ENCODE peak calls at places on chromosome 17, in five cellular contexts. A, R, D, G and B are unnamed samples.

GRCh38 chr17:1920948-1921351 is 91.1 kb downstream of the RPA1 start:
- DNase-seq in D (no peak), A (no peak), G (no peak), R (no peak), B (peak; percentile 79)

GRCh38 chr17:14198013-14198412 is 38.6 kb downstream of the CDRT15 start:
- DNase-seq in R (peak; percentile 49), D (no peak), G (no peak), A (no peak), B (no peak)

GRCh38 chr17:2690165-2691068 is 21.1 kb downstream of the CLUH start:
- DNase-seq in G (no peak), A (no peak), R (no peak), D (no peak), B (peak; percentile 27)

GRCh38 chr17:56499799-56500388 is 93.6 kb upstream of the NOG start:
- DNase-seq in G (no peak), A (peak; percentile 73), D (no peak), R (no peak), B (no peak)

GRCh38 chr17:83055911-83056582 is 23.4 kb upstream of the METRNL start:
- DNase-seq in D (no peak), A (peak; percentile 90), R (peak; percentile 15), G (no peak), B (no peak)

GRCh38 chr17:28712037-28712704 is 483 bp upstream of the PROCA1 start:
- DNase-seq in A (no peak), R (peak; percentile 63), D (peak; percentile 47), G (no peak), B (no peak)

GRCh38 chr17:32386844-32387243 is 36.9 kb downstream of the ZNF207 start:
- DNase-seq in D (no peak), A (peak; percentile 55), R (no peak), G (no peak), B (no peak)

GRCh38 chr17:64460955-64461354 is 12.0 kb downstream of the MILR1 start:
- DNase-seq in G (no peak), A (no peak), D (no peak), R (peak; percentile 41), B (peak; percentile 19)

GRCh38 chr17:73323622-73324455 is 12.0 kb upstream of the CDC42EP4 start:
- DNase-seq in R (peak; percentile 46), G (no peak), D (no peak), A (no peak), B (peak; percentile 62)

GRCh38 chr17:63998721-63999679 is 849 bp downstream of the PRR29 start:
- DNase-seq in G (no peak), D (no peak), R (no peak), A (no peak), B (no peak)

GRCh38 chr17:28983286-28984240 is 22.3 kb downstream of the SEZ6 start:
- DNase-seq in R (no peak), D (no peak), G (no peak), A (no peak), B (no peak)

GRCh38 chr17:3282901-3283300 is 15.3 kb downstream of the OR3A1 start:
- DNase-seq in D (no peak), R (no peak), A (peak; percentile 60), G (no peak), B (no peak)

GRCh38 chr17:52660692-52661091 is 502.2 kb upstream of the CA10 start:
- DNase-seq in R (no peak), G (no peak), A (no peak), D (no peak), B (no peak)

GRCh38 chr17:2708585-2709172 is 2.9 kb downstream of the CLUH start:
- DNase-seq in A (no peak), D (no peak), R (no peak), G (peak; percentile 40), B (no peak)

GRCh38 chr17:44906010-44906646 is 6.9 kb upstream of the EFTUD2 start:
- DNase-seq in D (no peak), R (no peak), G (no peak), A (peak; percentile 91), B (no peak)

GRCh38 chr17:7001562-7001961 is 5.7 kb downstream of the ALOX12 start:
- DNase-seq in R (no peak), G (no peak), D (no peak), A (no peak), B (no peak)

GRCh38 chr17:44733753-44734152 is 25.0 kb upstream of the ADAM11 start:
- DNase-seq in A (peak; percentile 50), G (no peak), R (no peak), D (no peak), B (no peak)

DNA sequence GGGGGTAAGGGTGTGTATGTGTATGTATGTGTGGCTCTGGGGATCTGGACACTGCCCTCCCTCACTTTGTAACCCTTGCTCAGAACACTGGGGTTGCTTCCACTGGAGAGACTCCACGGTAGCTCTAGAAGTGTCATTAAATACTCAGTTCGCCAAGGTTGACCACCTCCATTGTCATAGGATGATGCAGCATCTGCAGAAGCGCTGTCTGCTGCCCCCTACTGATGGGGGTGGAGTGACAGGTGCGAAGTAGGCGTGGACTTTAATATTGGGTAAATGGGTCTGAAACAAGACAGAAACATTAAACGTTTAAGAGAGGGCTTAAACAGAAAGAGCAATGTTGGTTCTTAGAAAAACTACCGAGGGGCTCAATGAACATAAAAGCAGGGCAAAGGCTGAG is 35.5 kb upstream of the STAC2 start:
- DNase-seq in A (no peak), R (no peak), D (no peak), G (no peak), B (no peak)
- TF ChIP-seq CTCF in A (peak; percentile 48), R (peak; percentile 15), D (no peak), G (no peak), B (no peak)

GRCh38 chr17:65830356-65830755 is 268.9 kb upstream of the AXIN2 start:
- DNase-seq in A (no peak), G (no peak), R (no peak), D (no peak), B (no peak)

DNA sequence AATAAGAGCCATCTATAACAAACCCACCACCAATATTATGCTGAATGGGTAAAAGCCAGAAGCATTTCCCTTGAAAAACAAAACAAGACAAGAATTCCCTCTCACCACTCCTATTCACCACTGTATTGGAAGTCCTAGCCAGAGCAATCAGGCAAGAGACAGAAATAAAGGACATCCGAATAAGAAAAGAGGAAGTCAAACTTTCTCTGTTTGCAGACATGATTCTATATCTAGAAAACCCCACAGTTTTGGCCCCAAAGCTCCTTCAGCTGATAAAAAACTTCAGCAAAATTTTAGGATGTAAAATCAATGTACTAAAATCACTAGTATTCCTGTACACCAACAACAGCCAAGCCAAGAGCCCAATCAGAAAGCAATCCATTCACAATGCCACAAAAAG is 271.8 kb upstream of the AXIN2 start:
- DNase-seq in D (no peak), G (no peak), R (no peak), A (no peak), B (no peak)
- H3K9me3 ChIP-seq in D (peaks cover 12% of the 10 kb centered on the region), G (no peaks in the 10 kb centered on the region), R (peaks cover 65% of the 10 kb centered on the region), A (peaks cover 17% of the 10 kb centered on the region), B (peaks cover 5% of the 10 kb centered on the region)

GRCh38 chr17:36657763-36658490 is 56.5 kb downstream of the MRM1 start:
- DNase-seq in R (no peak), A (no peak), D (no peak), G (no peak), B (no peak)
- TF ChIP-seq CTCF in R (no peak), A (no peak), D (no peak), G (no peak), B (no peak)

GRCh38 chr17:58337126-58337599 is 8.6 kb upstream of the TSPOAP1 start:
- DNase-seq in D (no peak), G (peak; percentile 15), R (no peak), A (no peak), B (no peak)
- H3K9me3 ChIP-seq in D (no peaks in the 10 kb centered on the region), G (no peaks in the 10 kb centered on the region), R (no peaks in the 10 kb centered on the region), A (no peaks in the 10 kb centered on the region), B (no peaks in the 10 kb centered on the region)

DNA sequence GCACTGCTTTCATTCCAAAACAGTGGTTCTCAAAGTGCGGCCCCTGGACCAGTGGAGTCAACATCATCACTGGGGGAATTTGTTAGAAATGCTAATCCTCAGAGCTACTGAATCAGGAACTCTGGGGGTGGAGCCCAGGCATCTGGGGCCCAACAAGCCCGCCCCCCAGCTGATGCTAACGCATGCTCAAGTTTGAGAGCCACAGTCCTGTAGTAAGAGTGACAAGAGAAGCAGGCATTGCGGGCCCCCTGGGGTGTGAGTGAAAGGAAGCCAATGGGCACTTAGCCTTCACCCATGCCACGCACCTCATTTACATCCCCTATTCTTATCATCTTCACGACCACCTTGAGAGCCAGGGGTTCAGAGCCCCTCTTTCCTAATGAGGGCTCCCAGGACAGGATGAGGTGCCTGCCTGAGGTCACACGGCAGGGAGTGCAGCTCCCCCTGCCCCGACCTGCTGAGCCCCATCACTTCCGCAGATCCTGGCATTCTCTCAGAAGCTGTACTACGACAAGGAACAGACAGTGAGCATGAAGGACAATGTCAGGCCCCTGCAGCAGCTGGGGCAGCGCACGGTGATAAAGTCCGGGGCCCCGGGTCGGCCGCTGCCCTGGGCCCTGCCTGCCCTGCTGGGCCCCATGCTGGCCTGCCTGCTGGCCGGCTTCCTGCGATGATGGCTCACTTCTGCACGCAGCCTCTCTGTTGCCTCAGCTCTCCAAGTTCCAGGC is 9.1 kb downstream of the CA4 start:
- DNase-seq in G (no peak), D (no peak), R (no peak), A (no peak), B (no peak)
- TF ChIP-seq CTCF in G (no peak), D (no peak), R (no peak), A (no peak), B (no peak)

GRCh38 chr17:67750067-67750466 is 32.3 kb downstream of the NOL11 start:
- DNase-seq in A (no peak), G (no peak), D (no peak), R (no peak), B (no peak)
- H3K9me3 ChIP-seq in A (no peaks in the 10 kb centered on the region), G (no peaks in the 10 kb centered on the region), D (no peaks in the 10 kb centered on the region), R (no peaks in the 10 kb centered on the region), B (no peaks in the 10 kb centered on the region)

DNA sequence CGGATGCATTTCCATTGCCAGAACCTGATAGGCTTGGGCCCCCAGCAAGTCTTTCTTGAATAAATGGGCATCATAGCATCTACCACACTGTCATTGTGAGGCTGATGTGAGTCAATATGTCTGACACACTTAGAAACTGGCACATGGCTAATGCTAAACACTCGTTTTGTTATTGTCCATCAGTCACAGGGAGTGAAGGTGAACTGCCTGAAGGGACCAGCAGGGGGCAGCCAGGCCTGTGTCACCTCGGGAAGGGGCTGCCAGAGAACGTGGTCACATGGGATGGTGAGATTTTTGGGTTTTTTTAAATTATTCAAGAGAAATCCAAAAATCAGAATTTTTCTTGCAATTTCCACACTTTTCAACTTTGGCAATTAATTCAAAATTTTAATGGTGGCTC is 831 bp upstream of the RCVRN start:
- DNase-seq in A (peak; percentile 35), R (peak; percentile 49), G (no peak), D (no peak), B (no peak)
- TF ChIP-seq CTCF in A (peak; percentile 58), R (peak; percentile 66), G (peak; percentile 15), D (no peak), B (peak; percentile 23)